ENCODE peak calls at places on chromosome 7, in nine cellular contexts. I is IMR-90; Z is amygdala; A is NCI-H748 treated with DMSO at 0.1 percent for 48 hours; E is ureter; W is A549; F is ACHN; U is stimulated activated naive B cell treated with anti-CD40 and anti-IgM and Interleukin-4, amounts not matched to agents 10 μg/mL and 1 μg/mL and 100 μg/mL, for 72 hours; H is body of pancreas. Q is an unnamed sample.

GRCh38 chr7:48035967-48036478 is 680 bp downstream of the C7orf57 start:
- DNase-seq in I (peak; percentile 37), Z (no peak), A (no peak), E (no peak), W (no peak), F (peak; percentile 42), U (no peak), H (peak; percentile 33), Q (no peak)

GRCh38 chr7:151252961-151253691 is 4.6 kb upstream of the SMARCD3 start:
- DNase-seq in I (no peak), Z (no peak), A (no peak), E (no peak), W (no peak), F (no peak), U (no peak), H (no peak), Q (no peak)

GRCh38 chr7:115707236-115707635 is 323.3 kb downstream of the TFEC start:
- DNase-seq in I (peak; percentile 5), Z (no peak), A (peak; percentile 97), E (no peak), W (no peak), F (peak; percentile 65), U (no peak), H (peak; percentile 24), Q (no peak)

GRCh38 chr7:44561962-44562621 is 11.6 kb downstream of the DDX56 start:
- DNase-seq in I (peak; percentile 54), Z (no peak), A (no peak), E (no peak), W (peak; percentile 69), F (peak; percentile 78), U (no peak), H (no peak), Q (peak; percentile 50)

GRCh38 chr7:21731977-21732376 is 189.1 kb downstream of the DNAH11 start:
- DNase-seq in I (no peak), Z (no peak), A (no peak), E (no peak), W (no peak), F (no peak), U (no peak), H (no peak), Q (no peak)

GRCh38 chr7:102080371-102081243 is 206.1 kb upstream of the SH2B2 start:
- DNase-seq in I (no peak), Z (peak; percentile 18), A (no peak), E (no peak), W (no peak), F (no peak), U (no peak), H (no peak), Q (no peak)

GRCh38 chr7:73717991-73718405 is 1.5 kb downstream of the STX1A start:
- DNase-seq in I (peak; percentile 93), Z (no peak), A (no peak), E (no peak), W (no peak), F (peak; percentile 88), U (peak; percentile 58), H (no peak), Q (no peak)

GRCh38 chr7:50156163-50156562 is 63.1 kb upstream of the ZPBP start:
- DNase-seq in I (no peak), Z (no peak), A (no peak), E (no peak), W (no peak), F (no peak), U (peak; percentile 38), H (no peak), Q (no peak)

GRCh38 chr7:13551503-13551902 is 438.0 kb downstream of the ETV1 start:
- DNase-seq in I (no peak), Z (no peak), A (peak; percentile 90), E (no peak), W (no peak), F (no peak), U (no peak), H (no peak), Q (no peak)

GRCh38 chr7:29230871-29231345 is 36.3 kb downstream of the CHN2 start:
- DNase-seq in I (no peak), Z (no peak), A (no peak), E (no peak), W (no peak), F (no peak), U (no peak), H (no peak), Q (no peak)

GRCh38 chr7:53744361-53744760 is 708.9 kb downstream of the POM121L12 start:
- DNase-seq in I (no peak), Z (no peak), A (no peak), E (peak; percentile 48), W (no peak), F (no peak), U (no peak), H (no peak), Q (no peak)

GRCh38 chr7:111560773-111561658 is 1.3 kb downstream of the IMMP2L start:
- DNase-seq in I (peak; percentile 50), Z (no peak), A (no peak), E (no peak), W (no peak), F (peak; percentile 88), U (no peak), H (no peak), Q (no peak)

GRCh38 chr7:151833213-151833651 is 43.7 kb downstream of the PRKAG2 start:
- DNase-seq in I (no peak), Z (no peak), A (no peak), E (no peak), W (no peak), F (no peak), U (no peak), H (no peak), Q (no peak)

GRCh38 chr7:2734084-2734601 is 46.1 kb downstream of the AMZ1 start:
- DNase-seq in I (no peak), Z (no peak), A (no peak), E (peak; percentile 35), W (no peak), F (no peak), U (no peak), H (no peak), Q (no peak)

GRCh38 chr7:127844707-127845331 is 186.4 kb downstream of the LRRC4 start:
- DNase-seq in I (peak; percentile 61), Z (no peak), A (no peak), E (peak; percentile 51), W (no peak), F (peak; percentile 25), U (no peak), H (peak; percentile 58), Q (no peak)

GRCh38 chr7:78151229-78151628 is 352.7 kb downstream of the PHTF2 start:
- DNase-seq in I (peak; percentile 86), Z (no peak), A (no peak), E (no peak), W (no peak), F (no peak), U (no peak), H (no peak), Q (no peak)

GRCh38 chr7:157016352-157017041 is 6.0 kb upstream of the MNX1 start:
- DNase-seq in I (no peak), Z (no peak), A (peak; percentile 39), E (no peak), W (no peak), F (no peak), U (peak; percentile 49), H (no peak), Q (no peak)

GRCh38 chr7:107394831-107395230 is 75.0 kb upstream of the GPR22 start:
- DNase-seq in I (peak; percentile 72), Z (no peak), A (no peak), E (no peak), W (no peak), F (peak; percentile 7), U (no peak), H (no peak), Q (no peak)

GRCh38 chr7:158030071-158030470 is 557.6 kb downstream of the PTPRN2 start:
- DNase-seq in I (no peak), Z (no peak), A (no peak), E (no peak), W (no peak), F (no peak), U (no peak), H (no peak), Q (no peak)

GRCh38 chr7:27198871-27199801 is 755 bp downstream of the HOXA13 start:
- DNase-seq in I (no peak), Z (no peak), A (no peak), E (no peak), W (peak; percentile 48), F (peak; percentile 45), U (no peak), H (peak; percentile 13), Q (no peak)

GRCh38 chr7:78039791-78040776 is 241.5 kb downstream of the PHTF2 start:
- DNase-seq in I (no peak), Z (no peak), A (no peak), E (peak; percentile 46), W (peak; percentile 38), F (peak; percentile 15), U (no peak), H (peak; percentile 34), Q (no peak)

GRCh38 chr7:46143949-46144917 is 223.2 kb upstream of the IGFBP3 start:
- DNase-seq in I (no peak), Z (no peak), A (no peak), E (no peak), W (no peak), F (no peak), U (no peak), H (no peak), Q (no peak)

GRCh38 chr7:151506901-151507382 is 12.8 kb downstream of the RHEB start:
- DNase-seq in I (no peak), Z (no peak), A (no peak), E (no peak), W (no peak), F (peak; percentile 27), U (no peak), H (no peak), Q (no peak)

GRCh38 chr7:56174346-56175085 is 58.3 kb upstream of the NUPR2 start:
- DNase-seq in I (no peak), Z (no peak), A (no peak), E (no peak), W (no peak), F (no peak), U (no peak), H (no peak), Q (no peak)

GRCh38 chr7:22269963-22270362 is 87.0 kb downstream of the RAPGEF5 start:
- DNase-seq in I (no peak), Z (no peak), A (peak; percentile 52), E (no peak), W (no peak), F (no peak), U (no peak), H (peak; percentile 58), Q (no peak)

GRCh38 chr7:76513817-76514799 is 3.8 kb downstream of the UPK3B start:
- DNase-seq in I (no peak), Z (no peak), A (no peak), E (peak; percentile 43), W (no peak), F (peak; percentile 0), U (no peak), H (peak; percentile 7), Q (no peak)

GRCh38 chr7:116984917-116985316 is 31.6 kb downstream of the ST7 start:
- DNase-seq in I (peak; percentile 28), Z (no peak), A (peak; percentile 5), E (no peak), W (peak; percentile 42), F (peak; percentile 58), U (no peak), H (no peak), Q (no peak)